ENCODE peak calls at places on chromosomes 5 and 9, in seven cellular contexts. Y, G, C, W, P, E and F are unnamed samples.

GRCh38 chr9:27528278-27528885 is 1.2 kb downstream of the MOB3B start:
- DNase-seq in Y (peak; percentile 84), G (no peak), C (peak; percentile 65), W (no peak), P (peak; percentile 21), E (no peak), F (peak; percentile 76)

GRCh38 chr5:133818031-133818431 is 150.4 kb downstream of the C5orf15 start:
- DNase-seq in Y (peak; percentile 80), G (no peak), C (peak; percentile 77), W (peak; percentile 58), P (no peak), E (peak; percentile 31), F (no peak)

GRCh38 chr9:74770508-74771261 is 117.0 kb downstream of the TRPM6 start:
- DNase-seq in Y (peak; percentile 35), G (peak; percentile 62), C (no peak), W (peak; percentile 37), P (peak; percentile 11), E (peak; percentile 81), F (peak; percentile 50)

GRCh38 chr5:6902597-6902996 is 189.4 kb downstream of the TENT4A start:
- DNase-seq in Y (no peak), G (no peak), C (no peak), W (no peak), P (peak; percentile 52), E (no peak), F (no peak)

GRCh38 chr9:89821081-89821480 is 216.3 kb downstream of the GADD45G start:
- DNase-seq in Y (no peak), G (no peak), C (no peak), W (no peak), P (no peak), E (no peak), F (no peak)

GRCh38 chr5:24389968-24390367 is 254.8 kb downstream of the CDH10 start:
- DNase-seq in Y (no peak), G (no peak), C (no peak), W (peak; percentile 6), P (no peak), E (no peak), F (no peak)

GRCh38 chr5:75020016-75020656 is 32.2 kb downstream of the GCNT4 start:
- DNase-seq in Y (peak; percentile 61), G (no peak), C (no peak), W (peak; percentile 44), P (no peak), E (no peak), F (no peak)

GRCh38 chr5:142780871-142781270 is 10.7 kb downstream of the ARHGAP26 start:
- DNase-seq in Y (no peak), G (peak; percentile 19), C (peak; percentile 54), W (no peak), P (no peak), E (no peak), F (peak; percentile 9)

GRCh38 chr5:10579537-10580521 is 16.0 kb downstream of the ANKRD33B start:
- DNase-seq in Y (no peak), G (no peak), C (no peak), W (no peak), P (peak; percentile 9), E (no peak), F (no peak)

GRCh38 chr5:175344331-175345200 is 99.4 kb downstream of the DRD1 start:
- DNase-seq in Y (no peak), G (no peak), C (no peak), W (peak; percentile 63), P (no peak), E (peak; percentile 40), F (no peak)

GRCh38 chr5:68872088-68872842 is 221.5 kb upstream of the SLC30A5 start:
- DNase-seq in Y (no peak), G (peak; percentile 74), C (no peak), W (no peak), P (peak; percentile 88), E (no peak), F (no peak)

GRCh38 chr9:94210616-94211603 is 48.2 kb upstream of the ZNF169 start:
- DNase-seq in Y (no peak), G (peak; percentile 17), C (no peak), W (peak; percentile 31), P (no peak), E (no peak), F (no peak)

GRCh38 chr9:124238546-124239140 is 19.1 kb upstream of the NEK6 start:
- DNase-seq in Y (no peak), G (no peak), C (no peak), W (no peak), P (no peak), E (no peak), F (no peak)

GRCh38 chr9:82645591-82645990 is 417.4 kb downstream of the RASEF start:
- DNase-seq in Y (no peak), G (no peak), C (no peak), W (peak; percentile 46), P (no peak), E (no peak), F (no peak)

GRCh38 chr9:97413462-97413861 is 1.6 kb downstream of the TDRD7 start:
- DNase-seq in Y (no peak), G (no peak), C (no peak), W (no peak), P (no peak), E (no peak), F (no peak)

GRCh38 chr5:68093455-68094159 is 121.9 kb upstream of the PIK3R1 start:
- DNase-seq in Y (no peak), G (no peak), C (no peak), W (no peak), P (no peak), E (no peak), F (no peak)

GRCh38 chr5:146042628-146043279 is 62.6 kb downstream of the PLAC8L1 start:
- DNase-seq in Y (no peak), G (no peak), C (no peak), W (peak; percentile 92), P (no peak), E (no peak), F (no peak)

GRCh38 chr9:107249131-107249533 is 33.9 kb upstream of the RAD23B start:
- DNase-seq in Y (no peak), G (no peak), C (no peak), W (peak; percentile 69), P (no peak), E (peak; percentile 27), F (peak; percentile 39)

GRCh38 chr5:102561894-102562760 is 63.3 kb upstream of the SLCO6A1 start:
- DNase-seq in Y (no peak), G (no peak), C (peak; percentile 5), W (peak; percentile 71), P (peak; percentile 65), E (no peak), F (peak; percentile 53)

GRCh38 chr5:88824892-88825781 is 57.8 kb downstream of the MEF2C start:
- DNase-seq in Y (no peak), G (no peak), C (no peak), W (peak; percentile 32), P (no peak), E (no peak), F (no peak)

GRCh38 chr9:77440057-77440456 is 208.1 kb downstream of the GNA14 start:
- DNase-seq in Y (no peak), G (peak; percentile 81), C (no peak), W (no peak), P (no peak), E (no peak), F (no peak)

GRCh38 chr5:67353500-67353931 is 156.9 kb upstream of the CD180 start:
- DNase-seq in Y (no peak), G (no peak), C (no peak), W (no peak), P (no peak), E (no peak), F (no peak)

GRCh38 chr5:143355710-143356109 is 47.8 kb downstream of the NR3C1 start:
- DNase-seq in Y (peak; percentile 67), G (peak; percentile 50), C (peak; percentile 87), W (peak; percentile 87), P (no peak), E (peak; percentile 93), F (no peak)

GRCh38 chr9:121394292-121394691 is 24.2 kb upstream of the STOM start:
- DNase-seq in Y (no peak), G (no peak), C (no peak), W (no peak), P (no peak), E (no peak), F (no peak)

GRCh38 chr9:100534401-100534800 is 43.5 kb upstream of the CAVIN4 start:
- DNase-seq in Y (no peak), G (no peak), C (no peak), W (no peak), P (no peak), E (no peak), F (no peak)

GRCh38 chr9:76576344-76576743 is 117.4 kb downstream of the GCNT1 start:
- DNase-seq in Y (no peak), G (no peak), C (no peak), W (no peak), P (no peak), E (no peak), F (no peak)

GRCh38 chr5:75568202-75568601 is 43.1 kb upstream of the ANKDD1B start:
- DNase-seq in Y (no peak), G (no peak), C (no peak), W (no peak), P (no peak), E (no peak), F (no peak)

GRCh38 chr9:70056545-70056944 is 12.9 kb downstream of the MAMDC2 start:
- DNase-seq in Y (no peak), G (no peak), C (no peak), W (no peak), P (no peak), E (no peak), F (no peak)

GRCh38 chr9:129619787-129620668 is 873 bp downstream of the C9orf50 start:
- DNase-seq in Y (no peak), G (peak; percentile 87), C (no peak), W (no peak), P (peak; percentile 70), E (peak; percentile 54), F (peak; percentile 72)
- TF ChIP-seq CTCF in Y (no peak), G (peak; percentile 37), C (peak; percentile 19), W (no peak), P (peak; percentile 56), E (peak; percentile 45), F (no peak)

GRCh38 chr9:136110082-136111061 is 8.3 kb downstream of the TMEM250 start:
- DNase-seq in Y (no peak), G (no peak), C (no peak), W (peak; percentile 19), P (peak; percentile 52), E (no peak), F (no peak)
- TF ChIP-seq CTCF in Y (no peak), G (no peak), C (peak; percentile 21), W (peak; percentile 26), P (peak; percentile 39), E (no peak), F (no peak)

DNA sequence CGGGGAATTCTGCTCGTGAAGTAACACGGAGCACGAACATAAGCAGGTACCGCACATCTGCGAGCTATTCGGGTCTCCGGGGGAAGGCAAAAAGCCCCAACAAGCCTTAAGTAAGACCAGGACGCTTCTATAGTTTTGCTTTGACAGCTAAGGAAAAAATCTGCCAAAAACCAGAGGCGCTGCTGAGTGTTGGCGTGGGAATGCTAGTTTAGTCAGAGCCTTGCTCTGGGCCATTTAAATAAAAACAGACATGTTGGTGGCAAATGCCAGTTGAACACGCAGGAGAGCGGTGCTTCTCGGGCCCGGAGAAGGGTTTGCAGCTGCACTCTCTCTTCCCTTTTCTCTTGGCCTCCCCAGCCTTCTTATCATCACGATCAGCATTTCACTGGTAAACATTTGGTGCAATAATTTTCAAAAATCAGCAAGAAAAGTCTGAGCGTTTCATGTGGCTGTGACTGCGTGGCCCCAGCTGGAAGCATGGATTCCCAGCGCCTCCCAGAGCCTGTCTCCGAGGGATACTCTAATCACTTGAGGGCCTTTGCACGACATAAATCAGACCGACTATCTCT is 6.4 kb upstream of the NOTCH1 start:
- DNase-seq in Y (no peak), G (no peak), C (no peak), W (peak; percentile 13), P (peak; percentile 40), E (no peak), F (no peak)
- TF ChIP-seq CTCF in Y (no peak), G (no peak), C (no peak), W (no peak), P (no peak), E (no peak), F (no peak)

GRCh38 chr5:35166043-35166442 is 64.2 kb downstream of the PRLR start:
- DNase-seq in Y (no peak), G (no peak), C (no peak), W (peak; percentile 10), P (no peak), E (no peak), F (no peak)
- TF ChIP-seq CTCF in Y (no peak), G (peak; percentile 35), C (no peak), W (peak; percentile 57), P (no peak), E (no peak), F (peak; percentile 7)